ENCODE peak calls at places on chromosome 21, in five cellular contexts. J is H9, L is colonic mucosa, B is lung, A is MM.1S. R is an unnamed sample.

GRCh38 chr21:34935452-34935851 is 113.7 kb downstream of the RUNX1 start:
- DNase-seq in J (no peak), L (no peak), B (no peak), A (no peak), R (no peak)

GRCh38 chr21:38945536-38946245 is 140.0 kb downstream of the ETS2 start:
- DNase-seq in J (peak; percentile 41), L (no peak), B (no peak), A (no peak), R (peak; percentile 43)

GRCh38 chr21:29235714-29236197 is 63.0 kb upstream of the BACH1 start:
- DNase-seq in J (no peak), L (no peak), B (no peak), A (peak; percentile 70), R (no peak)

GRCh38 chr21:9839011-9839661 is 682.2 kb upstream of the TPTE start:
- DNase-seq in J (peak; percentile 31), L (no peak), B (no peak), A (no peak), R (no peak)

GRCh38 chr21:38486705-38487104 is 11.6 kb downstream of the ERG start:
- DNase-seq in J (no peak), L (no peak), B (no peak), A (no peak), R (no peak)

GRCh38 chr21:37915516-37915915 is 741 bp downstream of the KCNJ6 start:
- DNase-seq in J (peak; percentile 43), L (no peak), B (no peak), A (no peak), R (no peak)

GRCh38 chr21:29351691-29352090 is 53.0 kb downstream of the BACH1 start:
- DNase-seq in J (no peak), L (no peak), B (peak; percentile 40), A (no peak), R (no peak)

GRCh38 chr21:17688912-17689874 is 76.5 kb upstream of the BTG3 start:
- DNase-seq in J (peak; percentile 52), L (peak; percentile 39), B (peak; percentile 45), A (no peak), R (peak; percentile 52)

GRCh38 chr21:17931080-17931479 is 111.9 kb upstream of the C21orf91 start:
- DNase-seq in J (no peak), L (no peak), B (no peak), A (peak; percentile 36), R (no peak)

GRCh38 chr21:34190576-34191301 is 117.4 kb downstream of the MRPS6 start:
- DNase-seq in J (no peak), L (no peak), B (no peak), A (no peak), R (no peak)

GRCh38 chr21:40707271-40707670 is 139.7 kb downstream of the DSCAM start:
- DNase-seq in J (no peak), L (no peak), B (no peak), A (no peak), R (no peak)

GRCh38 chr21:46639489-46640386 is 4.3 kb downstream of the PRMT2 start:
- DNase-seq in J (no peak), L (no peak), B (no peak), A (no peak), R (no peak)

GRCh38 chr21:34994646-34995631 is 54.2 kb downstream of the RUNX1 start:
- DNase-seq in J (no peak), L (no peak), B (no peak), A (no peak), R (no peak)

GRCh38 chr21:29034678-29035077 is 10.2 kb downstream of the USP16 start:
- DNase-seq in J (no peak), L (no peak), B (no peak), A (no peak), R (no peak)

GRCh38 chr21:34280987-34281386 is 82.8 kb upstream of the KCNE2 start:
- DNase-seq in J (no peak), L (peak; percentile 20), B (no peak), A (no peak), R (no peak)

GRCh38 chr21:38277501-38278111 is 20.8 kb downstream of the KCNJ15 start:
- DNase-seq in J (no peak), L (peak; percentile 22), B (no peak), A (no peak), R (no peak)

GRCh38 chr21:45990049-45990711 is 8.6 kb downstream of the COL6A1 start:
- DNase-seq in J (no peak), L (peak; percentile 14), B (no peak), A (no peak), R (no peak)

GRCh38 chr21:45108808-45109800 is 34.7 kb downstream of the ADARB1 start:
- DNase-seq in J (no peak), L (no peak), B (no peak), A (peak; percentile 16), R (no peak)

GRCh38 chr21:28738882-28739281 is 253.8 kb downstream of the LTN1 start:
- DNase-seq in J (no peak), L (no peak), B (no peak), A (peak; percentile 81), R (no peak)

GRCh38 chr21:45765375-45765774 is 121.8 kb downstream of the PCBP3 start:
- DNase-seq in J (no peak), L (no peak), B (no peak), A (no peak), R (no peak)

GRCh38 chr21:28805885-28806284 is 186.8 kb downstream of the LTN1 start:
- DNase-seq in J (no peak), L (no peak), B (no peak), A (no peak), R (no peak)

GRCh38 chr21:46226920-46227599 is 1.5 kb downstream of the LSS start:
- DNase-seq in J (no peak), L (no peak), B (no peak), A (peak; percentile 47), R (peak; percentile 46)

GRCh38 chr21:26422138-26422537 is 150.9 kb downstream of the CYYR1 start:
- DNase-seq in J (no peak), L (no peak), B (no peak), A (no peak), R (no peak)
- TF ChIP-seq CTCF in J (no peak), L (no peak), B (no peak), A (no peak), R (no peak)

DNA sequence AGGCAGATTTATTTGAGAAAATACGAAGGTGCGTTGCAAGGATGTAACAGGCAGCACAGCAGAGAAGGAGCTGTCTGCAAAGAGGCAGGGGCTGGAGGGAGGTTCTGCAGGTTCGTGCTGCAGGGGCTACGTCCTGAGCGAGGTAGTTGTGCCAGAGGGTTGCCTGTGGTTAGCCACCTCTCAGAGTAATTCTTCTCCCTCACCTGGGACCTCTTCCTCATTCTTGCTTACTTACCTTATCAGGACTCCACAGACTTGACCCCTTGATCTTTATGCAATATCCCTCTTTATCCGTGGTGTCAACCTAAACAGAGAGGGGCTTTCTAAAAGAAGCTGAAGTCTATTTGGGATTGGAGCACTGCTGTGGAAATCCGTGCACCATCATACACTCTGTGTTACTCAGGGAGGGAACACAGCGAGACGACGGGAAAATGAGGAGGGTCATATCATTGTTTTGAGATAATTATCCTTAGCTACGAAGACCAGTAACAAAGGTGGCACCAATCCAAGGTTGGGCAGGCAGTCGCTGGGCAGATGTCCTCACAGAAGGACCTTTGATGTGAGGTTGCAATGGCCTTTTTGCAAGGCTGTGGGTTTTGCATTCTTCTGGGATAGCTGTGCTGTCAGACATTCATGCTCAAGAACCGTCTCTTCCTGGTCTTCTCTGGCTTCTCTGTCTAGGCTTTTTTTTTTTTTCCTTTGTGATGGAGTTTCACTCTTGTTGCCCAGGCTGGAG is 82.8 kb downstream of the WDR4 start:
- DNase-seq in J (no peak), L (no peak), B (no peak), A (no peak), R (no peak)
- H3K27me3 ChIP-seq in J (no peaks in the 10 kb centered on the region), L (no peaks in the 10 kb centered on the region), B (no peaks in the 10 kb centered on the region), A (peaks cover 93% of the 10 kb centered on the region), R (no peaks in the 10 kb centered on the region)

DNA sequence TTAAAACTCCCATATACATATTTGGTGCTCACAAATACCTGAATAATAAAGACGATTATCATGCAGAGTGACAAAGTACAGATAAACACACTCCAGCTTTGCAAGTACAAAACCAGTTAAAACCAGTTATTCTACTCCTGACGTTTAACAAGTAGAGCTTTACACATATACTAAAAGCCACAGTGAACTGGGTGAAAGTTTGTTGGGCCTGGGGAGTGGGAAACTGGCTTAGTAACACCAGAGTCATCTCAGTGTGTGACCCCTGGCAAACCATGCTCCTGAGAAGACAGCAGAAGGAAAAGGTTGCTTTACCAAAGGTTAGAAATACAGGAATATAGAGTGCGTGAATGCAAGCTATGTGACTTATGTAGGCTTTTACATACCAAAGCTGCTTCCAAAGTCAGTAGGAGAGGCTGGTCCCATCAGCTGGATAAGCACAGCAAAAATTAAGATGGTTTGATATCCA is 148.1 kb downstream of the NRIP1 start:
- DNase-seq in J (no peak), L (no peak), B (no peak), A (no peak), R (no peak)
- H3K27ac ChIP-seq in J (peak overlapping the region; percentile 95), L (no peak overlapping the region), B (no peak overlapping the region), A (no peak overlapping the region), R (no peak overlapping the region)

DNA sequence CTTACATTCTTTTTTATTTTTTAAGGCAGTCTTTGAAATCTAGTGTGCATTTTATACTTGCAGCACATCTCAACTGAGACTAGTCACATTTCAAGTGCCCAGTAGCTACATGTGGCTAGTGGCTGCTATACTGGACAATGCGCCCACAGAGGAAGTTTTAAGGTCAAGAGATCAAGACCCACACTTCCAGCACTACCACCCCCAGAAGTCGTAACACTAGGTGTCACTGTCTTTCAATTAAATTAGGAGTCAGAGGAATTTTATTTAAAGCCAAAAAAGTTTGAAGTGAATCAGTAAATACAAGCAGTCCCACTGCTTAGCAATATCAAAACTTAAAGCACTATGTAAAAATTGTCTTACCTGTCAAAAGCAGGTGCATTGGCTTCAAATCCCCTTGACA is 39.9 kb downstream of the SYNJ1 start:
- DNase-seq in J (no peak), L (no peak), B (no peak), A (peak; percentile 30), R (no peak)
- TF ChIP-seq CTCF in J (peak; percentile 48), L (no peak), B (no peak), A (peak; percentile 10), R (no peak)

DNA sequence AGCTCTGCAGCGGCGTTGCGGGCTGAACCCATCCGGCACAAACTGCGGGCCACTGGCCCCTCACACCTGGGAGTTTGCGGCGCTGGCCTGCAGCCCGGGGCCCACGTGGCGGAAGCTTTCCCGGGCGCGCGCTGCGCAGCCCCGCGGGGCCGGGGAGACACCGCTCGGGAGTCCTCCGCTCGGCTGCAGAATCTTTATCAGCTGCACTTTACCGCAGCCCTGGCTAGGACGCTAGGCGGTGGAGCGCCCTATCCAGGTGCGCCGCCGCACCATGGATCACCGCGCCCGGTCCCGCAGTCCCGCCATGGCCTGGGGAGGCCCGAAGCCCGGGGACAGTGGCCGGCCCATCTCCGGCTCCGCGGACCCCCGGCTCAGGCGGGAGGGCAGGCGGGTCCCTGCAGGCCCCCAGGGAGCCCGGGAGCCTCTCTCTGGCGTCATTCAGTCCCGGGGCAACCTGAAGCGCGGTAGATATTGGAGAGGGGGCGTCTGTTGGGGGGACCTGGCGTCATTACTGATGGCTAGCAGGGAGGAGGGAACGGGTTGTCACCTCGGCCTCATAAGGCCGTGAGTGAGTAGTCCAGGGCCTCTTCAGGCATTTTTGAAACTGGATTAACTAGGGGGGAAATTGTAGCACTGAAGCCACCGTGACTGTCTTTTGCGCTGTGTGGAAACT is 5.7 kb upstream of the OLIG2 start:
- DNase-seq in J (peak; percentile 51), L (no peak), B (no peak), A (no peak), R (no peak)
- H3K27me3 ChIP-seq in J (peaks cover 68% of the 10 kb centered on the region), L (peaks cover 66% of the 10 kb centered on the region), B (peaks cover 35% of the 10 kb centered on the region), A (peaks cover 65% of the 10 kb centered on the region), R (peaks cover 56% of the 10 kb centered on the region)

GRCh38 chr21:42101246-42101645 is 30.1 kb downstream of the UMODL1 start:
- DNase-seq in J (no peak), L (peak; percentile 90), B (no peak), A (no peak), R (peak; percentile 84)
- H3K27ac ChIP-seq in J (no peak overlapping the region), L (peak overlapping the region; percentile 32), B (no peak overlapping the region), A (no peak overlapping the region), R (no peak overlapping the region)